ENCODE peak calls at places on chromosomes 12 and 14, in four cellular contexts. M, R, N and I are unnamed samples.

GRCh38 chr12:62562892-62563291 is 96.3 kb downstream of the MON2 start:
- DNase-seq in R (no peak), M (peak), N (no peak), I (no peak)

GRCh38 chr12:85076688-85077430 is 40.7 kb downstream of the LRRIQ1 start:
- DNase-seq in M (peak), N (no peak), R (no peak), I (peak)

GRCh38 chr14:77708749-77709148 is 846 bp downstream of the SLIRP start:
- DNase-seq in R (no peak), N (no peak), M (no peak), I (no peak)

GRCh38 chr14:89166650-89167049 is 250.4 kb downstream of the FOXN3 start:
- DNase-seq in M (no peak), R (no peak), N (no peak), I (no peak)

GRCh38 chr14:58947816-58948440 is 240.5 kb upstream of the DAAM1 start:
- DNase-seq in R (no peak), N (no peak), M (no peak), I (no peak)

GRCh38 chr12:11727133-11727664 is 77.7 kb downstream of the ETV6 start:
- DNase-seq in N (no peak), M (no peak), R (peak), I (no peak)

GRCh38 chr12:111448831-111449790 is 43.4 kb downstream of the SH2B3 start:
- DNase-seq in R (peak), N (no peak), M (no peak), I (no peak)

GRCh38 chr14:89185919-89186849 is 230.8 kb downstream of the FOXN3 start:
- DNase-seq in R (no peak), N (no peak), M (peak), I (no peak)

GRCh38 chr12:39122562-39123204 is 217.3 kb upstream of the CPNE8 start:
- DNase-seq in N (peak), R (no peak), M (no peak), I (no peak)

GRCh38 chr12:67068773-67069450 is 200.2 kb upstream of the CAND1 start:
- DNase-seq in M (peak), N (peak), R (no peak), I (peak)

GRCh38 chr14:81312289-81312876 is 87.7 kb downstream of the STON2 start:
- DNase-seq in M (no peak), N (no peak), R (no peak), I (no peak)

GRCh38 chr12:94553130-94553519 is 93.5 kb upstream of the CEP83 start:
- DNase-seq in N (no peak), M (peak), R (no peak), I (no peak)

GRCh38 chr12:62802981-62803380 is 132.0 kb downstream of the PPM1H start:
- DNase-seq in M (peak), N (no peak), R (no peak), I (peak)

GRCh38 chr12:116066381-116067230 is 210.9 kb downstream of the MED13L start:
- DNase-seq in M (peak), R (peak), N (no peak), I (peak)

GRCh38 chr12:81610955-81611889 is 147.9 kb downstream of the PPFIA2 start:
- DNase-seq in M (peak), N (no peak), R (no peak), I (no peak)

GRCh38 chr14:54554401-54554800 is 12.5 kb upstream of the SAMD4A start:
- DNase-seq in R (no peak), M (no peak), N (no peak), I (no peak)

GRCh38 chr12:48986720-48987291 is 8.7 kb downstream of the WNT1 start:
- DNase-seq in N (no peak), M (no peak), R (no peak), I (no peak)

GRCh38 chr12:113891167-113891692 is 74.9 kb downstream of the RBM19 start:
- DNase-seq in M (no peak), N (no peak), R (no peak), I (no peak)

GRCh38 chr12:124786065-124786964 is 77.3 kb downstream of the SCARB1 start:
- DNase-seq in N (peak), R (no peak), M (peak), I (no peak)

GRCh38 chr12:113440336-113440735 is 18.2 kb downstream of the SDSL start:
- DNase-seq in R (no peak), M (no peak), N (no peak), I (no peak)

GRCh38 chr14:86782092-86782580 is 1210.8 kb downstream of the GALC start:
- DNase-seq in M (no peak), R (no peak), N (no peak), I (no peak)

GRCh38 chr12:120693848-120694247 is 6.9 kb downstream of the MLEC start:
- DNase-seq in M (no peak), N (no peak), R (no peak), I (no peak)

GRCh38 chr12:109744026-109744425 is 30.4 kb downstream of the FAM222A start:
- DNase-seq in R (no peak), M (no peak), N (no peak), I (no peak)

GRCh38 chr12:32399373-32400113 is at the start of gene FGD4:
- DNase-seq in N (peak), M (peak), R (peak), I (peak)

GRCh38 chr14:96592591-96593388 is 90.6 kb downstream of the PAPOLA start:
- DNase-seq in N (peak), R (peak), M (peak), I (peak)
- TF ChIP-seq POLR2A in N (no peak), R (no peak), M (no peak), I (no peak)

GRCh38 chr14:51860164-51860835 is at the start of gene GNG2:
- DNase-seq in R (peak), N (no peak), M (peak), I (peak)
- TF ChIP-seq POLR2A in R (peak), N (no peak), M (no peak), I (peak)

GRCh38 chr12:51172515-51173431 is at the start of gene TFCP2:
- DNase-seq in M (peak), N (peak), R (peak), I (peak)
- TF ChIP-seq POLR2A in M (peak), N (peak), R (peak), I (peak)

GRCh38 chr14:100774164-100774537 is 47.5 kb downstream of the DLK1 start:
- DNase-seq in N (no peak), R (no peak), M (no peak), I (no peak)
- TF ChIP-seq POLR2A in N (no peak), R (no peak), M (no peak), I (no peak)

GRCh38 chr12:46268617-46269428 is at the start of gene SLC38A1:
- DNase-seq in N (no peak), R (peak), M (peak), I (peak)
- TF ChIP-seq POLR2A in N (peak), R (peak), M (peak), I (peak)

GRCh38 chr14:90408713-90409112 is 11.9 kb downstream of the CALM1 start:
- DNase-seq in R (no peak), N (no peak), M (peak), I (no peak)

GRCh38 chr14:90412058-90412457 is 15.2 kb downstream of the CALM1 start:
- DNase-seq in M (no peak), R (no peak), N (no peak), I (no peak)

GRCh38 chr14:90405755-90406154 is 8.9 kb downstream of the CALM1 start:
- DNase-seq in R (no peak), M (no peak), N (no peak), I (no peak)

GRCh38 chr14:90406384-90406798 is 9.6 kb downstream of the CALM1 start:
- DNase-seq in N (no peak), M (no peak), R (no peak), I (no peak)

DNA sequence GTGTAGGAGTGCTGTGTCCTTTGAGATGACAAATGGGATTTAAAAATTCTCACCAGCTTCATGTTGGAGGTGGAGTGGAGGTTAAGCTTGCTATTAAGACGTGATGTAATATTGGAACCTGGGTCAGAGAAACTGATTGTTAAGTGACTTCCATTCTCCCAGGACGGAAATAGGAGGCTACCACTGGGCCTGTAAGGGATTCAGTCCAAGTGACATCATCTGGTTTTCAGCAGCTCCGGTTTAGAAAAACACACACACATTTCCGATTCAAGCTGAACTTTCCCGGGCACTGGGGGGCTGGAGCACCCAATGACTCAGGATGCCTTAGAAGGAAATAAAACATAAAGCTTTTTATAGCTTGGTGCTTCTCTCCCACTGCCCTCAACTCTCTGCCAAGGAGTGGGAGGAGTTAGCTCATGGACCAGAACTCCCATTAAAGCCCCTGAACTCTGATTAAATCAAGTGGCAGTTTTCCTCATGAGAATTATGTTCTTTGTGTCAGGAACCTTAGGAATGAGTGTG is 12.4 kb downstream of the CALM1 start:
- DNase-seq in M (peak), N (no peak), R (no peak), I (no peak)
- TF ChIP-seq POLR2A in M (no peak), N (no peak), R (no peak), I (no peak)

GRCh38 chr14:73728106-73729014 is 14.2 kb upstream of the PNMA1 start:
- DNase-seq in M (peak), R (peak), N (peak), I (peak)
- TF ChIP-seq POLR2A in M (no peak), R (peak), N (no peak), I (no peak)

DNA sequence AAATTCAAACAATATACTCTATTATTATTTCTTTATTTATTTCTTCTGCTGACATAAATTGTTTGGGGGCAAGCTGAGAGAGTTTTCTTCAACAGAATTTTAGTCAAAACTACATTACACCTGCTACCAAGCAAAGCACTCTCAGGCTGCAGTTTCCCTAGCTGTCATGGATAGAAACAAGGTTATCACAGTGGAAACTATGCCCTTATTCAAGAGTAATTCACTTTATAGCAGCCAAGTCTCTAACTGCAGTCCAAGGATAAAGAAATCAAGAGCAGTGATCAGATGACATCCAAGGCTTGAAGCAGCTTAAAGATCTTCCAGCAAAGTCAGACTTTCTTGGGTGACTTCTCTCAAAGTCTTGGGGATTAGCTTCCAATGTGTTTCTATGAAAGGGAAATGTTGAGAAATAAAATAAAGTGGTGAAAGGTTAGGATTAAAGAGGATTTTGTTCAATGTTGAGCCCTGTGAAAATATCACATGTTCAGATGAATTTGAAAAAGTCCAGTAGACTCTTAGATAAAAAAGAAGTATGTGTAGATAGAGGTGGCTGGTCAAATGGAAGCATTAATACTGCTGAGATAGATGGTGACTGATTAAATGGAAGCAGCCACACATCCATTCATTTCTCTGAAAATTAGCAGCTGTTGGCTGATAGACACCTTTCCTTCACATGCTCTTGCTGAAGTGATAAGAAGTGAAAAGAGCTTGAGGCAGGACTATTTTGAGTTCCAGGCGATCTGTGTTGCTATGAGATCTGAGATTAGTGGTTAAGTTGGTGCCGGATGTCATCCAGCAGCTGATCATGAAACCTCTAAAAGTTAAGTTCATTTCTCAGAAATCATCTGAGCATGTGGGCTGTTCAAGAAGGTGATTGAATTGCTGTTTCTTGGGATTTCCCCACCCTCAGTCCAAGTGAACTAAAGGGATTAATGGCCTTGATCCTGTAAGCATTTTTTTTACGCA is 257.8 kb upstream of the BTG1 start:
- DNase-seq in M (no peak), R (peak), N (no peak), I (peak)
- TF ChIP-seq POLR2A in M (no peak), R (peak), N (no peak), I (no peak)

GRCh38 chr14:65282909-65283253 is 129.6 kb upstream of the FUT8 start:
- DNase-seq in N (no peak), M (no peak), R (no peak), I (no peak)
- TF ChIP-seq POLR2A in N (no peak), M (no peak), R (no peak), I (no peak)

GRCh38 chr14:36810209-36810608 is 148.5 kb downstream of the PAX9 start:
- DNase-seq in M (no peak), R (no peak), N (no peak), I (no peak)

GRCh38 chr14:36805116-36805515 is 143.5 kb downstream of the PAX9 start:
- DNase-seq in R (no peak), M (no peak), N (no peak), I (no peak)

GRCh38 chr14:36807727-36808126 is 146.1 kb downstream of the PAX9 start:
- DNase-seq in R (no peak), M (no peak), N (no peak), I (no peak)
- TF ChIP-seq POLR2A in R (no peak), M (no peak), N (no peak), I (no peak)